ENCODE peak calls at places on chromosome 19, in ten cellular contexts. H, G, Z, L, Y, U, Q, V, X and A are unnamed samples.

GRCh38 chr19:17107546-17108452 is 32.2 kb downstream of the MYO9B start:
- DNase-seq in G (no peak), Y (peak), Z (peak), U (peak), Q (peak), V (peak), H (peak), X (no peak), L (peak), A (no peak)

GRCh38 chr19:44740351-44740824 is 8.1 kb upstream of the BCL3 start:
- DNase-seq in H (no peak), V (no peak), Z (no peak), X (no peak), G (no peak), L (no peak), Q (no peak), U (no peak), Y (no peak), A (no peak)

GRCh38 chr19:8458380-8458779 is 13.6 kb downstream of the HNRNPM start:
- DNase-seq in V (no peak), Y (no peak), L (no peak), G (no peak), Q (no peak), H (no peak), X (no peak), U (peak), Z (no peak), A (no peak)

GRCh38 chr19:14405380-14405757 is 13.8 kb downstream of the DDX39A start:
- DNase-seq in H (no peak), V (no peak), U (no peak), Z (no peak), Q (no peak), X (no peak), Y (no peak), G (no peak), L (no peak), A (no peak)

GRCh38 chr19:32176591-32176990 is 168.8 kb upstream of the ZNF507 start:
- DNase-seq in Z (no peak), L (no peak), Q (no peak), U (no peak), V (no peak), H (no peak), Y (no peak), G (no peak), X (no peak), A (no peak)

GRCh38 chr19:53389591-53390377 is 5.2 kb upstream of the ZNF765 start:
- DNase-seq in H (no peak), G (no peak), L (no peak), Y (no peak), Q (no peak), Z (no peak), V (no peak), X (no peak), U (peak), A (no peak)

GRCh38 chr19:22332924-22333323 is 46.7 kb downstream of the ZNF729 start:
- DNase-seq in H (no peak), G (no peak), Y (no peak), Q (no peak), X (no peak), V (peak), L (no peak), Z (peak), U (no peak), A (no peak)

GRCh38 chr19:12723383-12723642 is 419 bp downstream of the TNPO2 start:
- DNase-seq in L (no peak), G (no peak), X (no peak), Q (no peak), H (no peak), U (no peak), Y (no peak), V (no peak), Z (no peak), A (no peak)

GRCh38 chr19:1744822-1745563 is 8.3 kb upstream of the ONECUT3 start:
- DNase-seq in L (no peak), Y (no peak), Z (no peak), X (no peak), U (no peak), G (no peak), Q (no peak), V (no peak), H (no peak), A (no peak)

GRCh38 chr19:48963371-48964204 is 1.5 kb upstream of the FTL start:
- DNase-seq in L (peak), X (peak), G (no peak), Z (peak), H (peak), Q (peak), Y (no peak), U (peak), V (peak), A (peak)

GRCh38 chr19:3655402-3656072 is 28.9 kb upstream of the CACTIN start:
- DNase-seq in Y (peak), X (no peak), Z (no peak), Q (peak), L (no peak), G (peak), H (peak), V (peak), U (peak), A (no peak)

GRCh38 chr19:1715540-1715939 is 37.8 kb upstream of the ONECUT3 start:
- DNase-seq in V (no peak), L (no peak), Q (no peak), Z (no peak), U (no peak), G (no peak), X (no peak), H (no peak), Y (no peak), A (no peak)

GRCh38 chr19:18233224-18233825 is 7.1 kb upstream of the PDE4C start:
- DNase-seq in Y (no peak), U (peak), V (peak), Q (peak), G (no peak), H (peak), X (peak), L (peak), Z (peak), A (no peak)

GRCh38 chr19:2249010-2249866 is at the start of gene AMH:
- DNase-seq in V (no peak), U (no peak), G (no peak), L (peak), Q (no peak), H (no peak), Y (peak), Z (no peak), X (no peak), A (no peak)

GRCh38 chr19:33879818-33880575 is 83.3 kb downstream of the KCTD15 start:
- DNase-seq in H (no peak), L (peak), U (no peak), G (no peak), Z (no peak), V (no peak), X (peak), Y (no peak), Q (no peak), A (no peak)

GRCh38 chr19:55423225-55423967 is 15.8 kb upstream of the UBE2S start:
- DNase-seq in L (no peak), H (no peak), Q (no peak), G (no peak), Z (no peak), U (no peak), Y (no peak), V (no peak), X (no peak), A (no peak)

GRCh38 chr19:3852177-3852511 is 16.7 kb downstream of the ZFR2 start:
- DNase-seq in H (no peak), V (no peak), Y (no peak), X (no peak), G (no peak), L (no peak), Z (no peak), Q (no peak), U (no peak), A (no peak)

GRCh38 chr19:38661166-38661565 is 13.7 kb downstream of the ACTN4 start:
- DNase-seq in L (no peak), X (no peak), Q (no peak), Z (no peak), G (no peak), U (peak), V (no peak), Y (no peak), H (no peak), A (no peak)

GRCh38 chr19:35859414-35859813 is 2.7 kb downstream of the KIRREL2 start:
- DNase-seq in H (no peak), G (no peak), Z (no peak), Q (no peak), U (no peak), L (no peak), Y (no peak), X (no peak), V (no peak), A (no peak)

GRCh38 chr19:35195822-35196221 is 32.7 kb downstream of the FAM187B start:
- DNase-seq in U (no peak), L (no peak), Y (no peak), X (no peak), Q (peak), V (no peak), H (peak), G (no peak), Z (no peak), A (no peak)

GRCh38 chr19:53903055-53903680 is 5.9 kb upstream of the CACNG7 start:
- DNase-seq in Y (no peak), Z (peak), Q (peak), X (no peak), V (peak), U (peak), G (no peak), L (no peak), H (peak), A (no peak)

GRCh38 chr19:4234862-4235201 is 5.5 kb downstream of the EBI3 start:
- DNase-seq in V (no peak), L (no peak), X (no peak), G (no peak), H (no peak), Q (no peak), U (no peak), Z (no peak), Y (no peak), A (no peak)

GRCh38 chr19:2050349-2050990 is 574 bp downstream of the MKNK2 start:
- DNase-seq in Y (no peak), L (peak), V (no peak), H (no peak), X (no peak), Q (no peak), U (no peak), Z (no peak), G (no peak), A (peak)

GRCh38 chr19:30395283-30395682 is 23.1 kb downstream of the ZNF536 start:
- DNase-seq in Y (no peak), G (no peak), L (no peak), H (no peak), V (no peak), U (no peak), Z (no peak), X (no peak), Q (no peak), A (no peak)

GRCh38 chr19:32580901-32581703 is at the start of gene PDCD5:
- DNase-seq in Y (peak), Z (peak), X (peak), H (peak), V (peak), Q (peak), U (peak), L (peak), G (peak), A (peak)

GRCh38 chr19:38989066-38989605 is 13.6 kb upstream of the FBXO17 start:
- DNase-seq in L (no peak), H (peak), G (no peak), U (peak), Z (peak), Y (no peak), V (no peak), Q (peak), X (no peak), A (no peak)

GRCh38 chr19:16447015-16447384 is 24.8 kb downstream of the EPS15L1 start:
- DNase-seq in X (no peak), Z (peak), U (peak), Q (peak), G (no peak), Y (no peak), H (peak), V (peak), L (peak), A (no peak)

GRCh38 chr19:19385900-19386339 is 19.6 kb upstream of the GATAD2A start:
- DNase-seq in V (no peak), U (peak), G (no peak), Z (peak), L (peak), Y (no peak), Q (no peak), X (no peak), H (no peak), A (peak)

GRCh38 chr19:4456566-4456842 is 1.1 kb downstream of the UBXN6 start:
- DNase-seq in Z (no peak), U (peak), G (peak), Q (peak), V (peak), X (no peak), L (peak), H (peak), Y (no peak), A (no peak)

GRCh38 chr19:27676877-27677276 is 1536.1 kb downstream of the UQCRFS1 start:
- DNase-seq in Q (no peak), H (no peak), U (no peak), L (no peak), X (no peak), Y (peak), G (no peak), Z (no peak), V (no peak), A (no peak)

GRCh38 chr19:23778566-23778965 is 19.9 kb upstream of the ZNF681 start:
- DNase-seq in Z (no peak), X (no peak), Y (no peak), L (no peak), Q (no peak), G (no peak), U (no peak), H (no peak), V (no peak), A (no peak)

GRCh38 chr19:14363203-14364097 is 17.8 kb upstream of the ADGRE5 start:
- DNase-seq in X (peak), H (peak), Q (peak), U (peak), Y (no peak), G (no peak), L (peak), V (no peak), Z (no peak), A (peak)

GRCh38 chr19:53977991-53978731 is 13.3 kb upstream of the CACNG6 start:
- DNase-seq in H (peak), Z (no peak), U (peak), Q (peak), L (peak), G (no peak), V (no peak), Y (peak), X (peak), A (peak)

GRCh38 chr19:29596885-29597525 is 9.1 kb upstream of the POP4 start:
- DNase-seq in U (peak), Q (peak), V (peak), Z (no peak), G (no peak), Y (no peak), H (peak), X (no peak), L (no peak), A (no peak)

GRCh38 chr19:6220385-6221191 is 59.2 kb downstream of the MLLT1 start:
- DNase-seq in X (no peak), Y (peak), U (peak), G (no peak), H (peak), Q (no peak), Z (no peak), V (no peak), L (peak), A (peak)

GRCh38 chr19:55474269-55475265 is 1.9 kb upstream of the ZNF628 start:
- DNase-seq in V (peak), H (no peak), Y (no peak), U (peak), X (no peak), Z (no peak), Q (no peak), L (no peak), G (no peak), A (peak)

GRCh38 chr19:49436381-49437017 is 4.8 kb downstream of the SLC17A7 start:
- DNase-seq in U (no peak), H (no peak), V (no peak), Q (peak), L (no peak), Z (no peak), G (no peak), X (no peak), Y (no peak), A (no peak)

GRCh38 chr19:47607564-47608073 is 1.3 kb upstream of the BICRA start:
- DNase-seq in H (no peak), L (no peak), Z (no peak), V (no peak), X (no peak), Q (no peak), Y (no peak), U (no peak), G (no peak), A (no peak)
- TF ChIP-seq CTCF in H (no peak), L (no peak), Z (no peak), V (no peak), X (no peak), Q (no peak), Y (no peak), U (no peak), G (no peak), A (no peak)

DNA sequence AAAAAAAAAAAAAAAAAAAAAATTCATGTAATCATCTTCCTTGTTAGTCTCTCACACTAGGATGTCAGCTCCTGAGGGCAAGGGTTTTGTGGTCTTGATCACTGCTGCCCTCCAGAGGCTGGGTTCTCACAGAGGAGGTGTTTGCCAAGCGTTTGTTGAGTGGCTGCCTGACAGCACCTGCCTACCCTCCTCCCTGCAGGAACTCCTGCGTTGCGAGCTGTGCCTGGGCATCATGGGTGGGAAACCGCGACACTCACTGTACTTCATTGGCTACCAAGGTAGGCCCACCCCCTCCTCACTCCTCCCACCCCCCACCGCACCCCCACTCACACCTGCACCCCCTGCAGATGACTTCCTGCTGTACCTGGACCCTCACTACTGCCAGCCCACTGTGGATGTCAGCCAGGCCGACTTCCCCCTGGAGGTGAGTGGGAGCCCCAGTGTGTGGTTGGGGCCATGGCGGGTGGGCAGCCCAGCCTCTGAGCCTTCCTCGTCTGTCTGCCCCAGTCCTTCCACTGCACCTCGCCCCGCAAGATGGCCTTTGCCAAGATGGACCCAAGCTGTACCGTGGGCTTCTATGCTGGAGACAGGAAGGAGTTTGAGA is 8.1 kb downstream of the ATG4D start:
- DNase-seq in Q (no peak), Y (no peak), L (no peak), U (peak), G (no peak), X (no peak), H (peak), V (peak), Z (peak), A (peak)
- TF ChIP-seq CTCF in Q (peak), Y (peak), L (no peak), U (peak), G (peak), X (no peak), H (peak), V (peak), Z (peak), A (peak)

DNA sequence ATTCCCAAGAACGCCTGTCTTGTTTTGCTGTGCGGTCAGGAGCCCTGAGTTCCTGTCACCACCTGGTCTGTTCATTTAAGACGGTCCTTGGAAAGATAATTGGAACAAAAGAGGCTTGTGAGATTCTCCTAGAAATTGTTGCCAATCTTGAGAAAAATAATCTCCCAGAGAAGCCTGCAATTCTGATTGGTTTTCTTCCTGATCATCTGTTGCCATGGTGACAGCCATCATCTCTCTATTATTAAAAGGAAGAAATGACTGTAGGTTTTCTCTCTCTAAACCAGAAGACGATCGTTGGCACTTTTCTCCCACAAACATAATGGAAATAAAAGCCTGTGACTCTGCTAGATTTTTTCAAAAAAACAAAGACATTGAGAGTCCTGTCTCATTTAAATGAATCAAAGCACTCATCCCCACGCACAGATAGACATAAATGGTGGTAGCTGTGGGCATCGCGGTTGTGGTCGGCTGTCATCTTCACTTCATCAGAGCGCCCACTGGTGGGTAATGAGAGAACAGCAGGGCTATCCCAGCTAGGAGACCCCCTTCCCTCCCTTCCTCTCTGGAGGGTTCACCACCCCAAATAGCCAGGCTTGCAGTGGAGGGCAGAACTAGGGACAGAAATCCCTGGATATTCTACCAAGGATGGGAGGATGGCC is 21.7 kb upstream of the CALM3 start:
- DNase-seq in G (peak), Y (no peak), X (peak), H (no peak), Q (no peak), L (no peak), Z (no peak), V (no peak), U (no peak), A (no peak)
- TF ChIP-seq CTCF in G (peak), Y (peak), X (peak), H (no peak), Q (peak), L (peak), Z (no peak), V (peak), U (peak), A (peak)

DNA sequence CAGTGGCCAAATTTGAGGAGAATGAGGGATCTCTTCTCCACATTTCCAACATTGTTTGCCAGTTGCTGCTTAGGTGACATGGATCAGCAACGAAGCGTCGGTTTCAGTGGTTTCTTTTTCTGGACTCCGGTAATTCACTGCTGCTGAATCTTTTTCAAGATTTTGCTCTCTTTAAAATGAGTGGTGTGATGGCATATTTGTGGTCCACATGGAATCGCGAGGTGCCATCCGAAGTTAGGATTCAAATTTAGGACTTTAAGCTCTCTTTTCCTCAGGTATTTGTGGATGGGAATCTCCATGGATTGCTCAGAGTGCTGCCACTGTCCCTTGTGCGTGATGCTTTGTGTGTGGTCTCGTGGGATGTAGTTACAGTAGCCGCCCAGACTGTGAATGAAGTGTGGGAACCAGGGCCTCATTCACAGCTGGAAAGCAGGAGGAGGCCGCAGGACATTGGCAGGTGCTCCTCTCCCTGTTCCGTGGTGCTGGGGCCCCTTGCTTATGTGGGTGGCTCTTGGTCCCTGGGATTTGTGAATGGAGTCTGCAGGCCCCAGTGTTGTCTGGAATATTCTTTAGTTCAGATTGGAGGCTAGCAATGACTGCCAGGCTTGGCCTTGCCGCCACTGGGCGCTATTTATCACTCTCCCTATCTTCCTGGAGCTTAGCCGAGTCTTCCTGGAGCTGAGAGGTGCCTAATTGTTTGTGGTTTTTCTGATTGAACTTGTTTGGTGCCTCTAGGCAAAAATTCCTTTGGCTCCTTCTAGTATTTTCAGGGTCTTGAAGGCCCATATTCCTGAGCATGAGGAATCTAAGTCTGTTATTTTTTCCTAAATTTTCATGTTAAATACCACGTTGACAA is 1.5 kb downstream of the ILF3 start:
- DNase-seq in H (peak), X (no peak), U (peak), L (peak), Y (no peak), V (peak), Q (peak), Z (peak), G (no peak), A (no peak)
- TF ChIP-seq CTCF in H (peak), X (no peak), U (peak), L (no peak), Y (no peak), V (peak), Q (no peak), Z (peak), G (no peak), A (peak)

DNA sequence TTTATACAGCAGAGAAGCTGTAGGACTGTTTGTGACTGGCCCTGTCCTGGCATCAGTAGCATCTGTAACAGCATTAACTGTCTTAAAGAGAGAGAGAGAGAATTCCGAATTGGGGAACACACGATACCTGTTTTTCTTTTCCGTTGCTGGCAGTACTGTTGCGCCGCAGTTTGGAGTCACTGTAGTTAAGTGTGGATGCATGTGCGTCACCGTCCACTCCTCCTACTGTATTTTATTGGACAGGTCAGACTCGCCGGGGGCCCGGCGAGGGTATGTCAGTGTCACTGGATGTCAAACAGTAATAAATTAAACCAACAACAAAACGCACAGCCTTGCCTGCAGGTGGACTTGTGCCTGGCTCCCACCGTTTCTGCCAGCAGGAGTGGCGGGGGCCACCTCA is 27.3 kb upstream of the LDLR start:
- DNase-seq in L (no peak), Q (no peak), Z (no peak), H (no peak), G (no peak), V (no peak), U (peak), X (no peak), Y (no peak), A (no peak)
- TF ChIP-seq CTCF in L (no peak), Q (no peak), Z (no peak), H (no peak), G (no peak), V (no peak), U (no peak), X (no peak), Y (no peak), A (no peak)